ENCODE peak calls at places on chromosomes 4 and X, in four cellular contexts. B is H54; X is stimulated activated naive CD8-positive, alpha-beta T cell treated with anti-CD3 and anti-CD28 coated beads, Interleukin-15, Interleukin-2, amounts not matched to agents 100 U/mL and 50 U/mL, for 24 hours; Q is globus pallidus. S is an unnamed sample.
A peak's percentile ranks its signal among the peaks of the same experiment; 100 is the strongest.

GRCh38 chr4:24282446-24282845 is 301.9 kb downstream of the DHX15 start:
- DNase-seq in B (no peak), X (no peak), Q (no peak), S (no peak)

GRCh38 chrX:119669424-119670037 is 23.4 kb downstream of the SEPTIN6 start:
- DNase-seq in X (no peak), B (no peak), Q (no peak), S (no peak)

GRCh38 chr4:139099366-139099982 is 77.5 kb downstream of the ELF2 start:
- DNase-seq in B (peak; percentile 26), Q (peak; percentile 75), X (peak; percentile 74), S (no peak)

GRCh38 chr4:99447079-99447478 is 11.9 kb upstream of the ADH7 start:
- DNase-seq in X (peak; percentile 11), B (no peak), Q (no peak), S (no peak)

GRCh38 chrX:40310016-40310415 is 212.3 kb upstream of the BCOR start:
- DNase-seq in B (no peak), Q (no peak), X (no peak), S (no peak)

GRCh38 chrX:129359269-129359668 is 164.0 kb downstream of the SMARCA1 start:
- DNase-seq in B (no peak), X (no peak), Q (no peak), S (no peak)

GRCh38 chrX:116272328-116272727 is 101.8 kb downstream of the AGTR2 start:
- DNase-seq in B (peak; percentile 11), Q (no peak), X (no peak), S (no peak)

GRCh38 chr4:76306882-76307669 is 543 bp downstream of the STBD1 start:
- DNase-seq in B (peak; percentile 45), X (peak; percentile 40), Q (peak; percentile 38), S (no peak)

GRCh38 chr4:4837921-4838601 is 21.4 kb upstream of the MSX1 start:
- DNase-seq in Q (no peak), X (no peak), B (no peak), S (no peak)

GRCh38 chr4:15506464-15506863 is 36.8 kb downstream of the CC2D2A start:
- DNase-seq in Q (no peak), B (no peak), X (no peak), S (no peak)

GRCh38 chr4:111362891-111363290 is 740.0 kb upstream of the PITX2 start:
- DNase-seq in Q (no peak), B (no peak), X (no peak), S (no peak)

GRCh38 chr4:145618210-145618911 is 824 bp upstream of the MMAA start:
- DNase-seq in B (no peak), Q (peak; percentile 20), X (peak; percentile 32), S (no peak)

GRCh38 chr4:185235480-185236154 is 26.2 kb downstream of the SNX25 start:
- DNase-seq in Q (no peak), X (no peak), B (no peak), S (no peak)

GRCh38 chr4:72564184-72564583 is 4.8 kb downstream of the ADAMTS3 start:
- DNase-seq in X (no peak), Q (no peak), B (no peak), S (no peak)

GRCh38 chr4:66014146-66014765 is 344.0 kb upstream of the EPHA5 start:
- DNase-seq in B (no peak), X (no peak), Q (no peak), S (no peak)

GRCh38 chr4:183200453-183200852 is 101.4 kb downstream of the WWC2 start:
- DNase-seq in X (no peak), B (peak; percentile 23), Q (peak; percentile 29), S (no peak)

GRCh38 chr4:13541720-13542576 is 2.4 kb downstream of the NKX3-2 start:
- DNase-seq in B (no peak), X (peak; percentile 46), Q (no peak), S (no peak)

GRCh38 chrX:39195156-39195555 is 393.9 kb downstream of the MID1IP1 start:
- DNase-seq in X (no peak), Q (no peak), B (no peak), S (no peak)

GRCh38 chr4:48962636-48963035 is 23.4 kb upstream of the CWH43 start:
- DNase-seq in X (no peak), B (no peak), Q (no peak), S (no peak)

GRCh38 chrX:12210196-12210815 is 72.0 kb downstream of the FRMPD4 start:
- DNase-seq in X (no peak), Q (no peak), B (no peak), S (no peak)

GRCh38 chrX:53319614-53320542 is 38.5 kb upstream of the IQSEC2 start:
- DNase-seq in Q (no peak), B (no peak), X (no peak), S (no peak)

GRCh38 chr4:152045781-152046571 is 285.2 kb upstream of the GATB start:
- DNase-seq in Q (no peak), X (peak; percentile 44), B (no peak), S (no peak)

GRCh38 chr4:84582302-84582987 is 482 bp upstream of the CDS1 start:
- DNase-seq in X (peak; percentile 85), B (no peak), Q (peak; percentile 76), S (no peak)

GRCh38 chr4:159283697-159284492 is 181.0 kb downstream of the RAPGEF2 start:
- DNase-seq in B (no peak), X (no peak), Q (no peak), S (no peak)

GRCh38 chr4:166078956-166079355 is 205.9 kb downstream of the TLL1 start:
- DNase-seq in B (no peak), X (no peak), Q (no peak), S (no peak)

GRCh38 chr4:149371021-149371420 is 444.6 kb downstream of the IQCM start:
- DNase-seq in Q (peak; percentile 27), X (no peak), B (peak; percentile 4), S (no peak)

GRCh38 chr4:67721317-67721769 is 20.4 kb upstream of the UBA6 start:
- DNase-seq in Q (no peak), B (no peak), X (no peak), S (no peak)

GRCh38 chr4:1748465-1748995 is 27.2 kb downstream of the TACC3 start:
- DNase-seq in X (peak; percentile 94), Q (peak; percentile 44), B (peak; percentile 83), S (no peak)

GRCh38 chr4:8440491-8441311 is at the start of the genes ACOX3 and TRMT44:
- DNase-seq in Q (peak; percentile 83), X (peak; percentile 96), B (peak; percentile 71), S (no peak)

S was measured in SIG-M5.